ENCODE peak calls at places on chromosome 18, in four cellular contexts. H is SIG-M5; A is stimulated activated CD8-positive, alpha-beta memory T cell treated with anti-CD3 and anti-CD28 coated beads, Interleukin-7, amount 100 ng/mL, for 24 hours; O is T-helper 2 cell. F is an unnamed sample.

GRCh38 chr18:73975266-73975665 is 172.4 kb downstream of the FBXO15 start:
- DNase-seq in A (no peak), O (no peak), H (no peak), F (no peak)

GRCh38 chr18:79121746-79122474 is 52.7 kb downstream of the ATP9B start:
- DNase-seq in H (no peak), O (no peak), A (no peak), F (peak)

GRCh38 chr18:12657849-12658829 is at the start of gene SPIRE1:
- DNase-seq in A (no peak), H (no peak), O (peak), F (peak)

GRCh38 chr18:58186258-58186948 is 142.4 kb downstream of the NEDD4L start:
- DNase-seq in A (no peak), H (no peak), O (no peak), F (peak)

GRCh38 chr18:3447035-3447894 is 2.7 kb upstream of the TGIF1 start:
- DNase-seq in O (no peak), A (no peak), H (no peak), F (peak)

GRCh38 chr18:71115261-71115660 is 826.4 kb downstream of the SOCS6 start:
- DNase-seq in A (no peak), H (no peak), O (no peak), F (no peak)

GRCh38 chr18:3679254-3679653 is 229.3 kb downstream of the TGIF1 start:
- DNase-seq in A (no peak), O (no peak), H (no peak), F (no peak)

GRCh38 chr18:11996190-11996754 is 15.0 kb downstream of the IMPA2 start:
- DNase-seq in H (no peak), O (no peak), A (no peak), F (no peak)

GRCh38 chr18:11981633-11982366 is 493 bp downstream of the IMPA2 start:
- DNase-seq in A (no peak), O (no peak), H (no peak), F (peak)

GRCh38 chr18:74515620-74516231 is 18.6 kb upstream of the CNDP1 start:
- DNase-seq in O (no peak), A (no peak), H (no peak), F (no peak)

GRCh38 chr18:76461692-76462325 is 33.2 kb downstream of the ZNF516 start:
- DNase-seq in O (no peak), H (no peak), A (no peak), F (no peak)

GRCh38 chr18:55587341-55588000 is 521 bp downstream of the TCF4 start:
- DNase-seq in O (no peak), H (no peak), A (no peak), F (peak)

GRCh38 chr18:7317804-7318231 is 86.9 kb downstream of the LRRC30 start:
- DNase-seq in H (no peak), A (no peak), O (no peak), F (no peak)

GRCh38 chr18:32439802-32440201 is 30.9 kb downstream of the GAREM1 start:
- DNase-seq in A (no peak), O (no peak), H (no peak), F (no peak)

GRCh38 chr18:46053368-46054095 is 18.5 kb downstream of the PSTPIP2 start:
- DNase-seq in H (no peak), O (no peak), A (no peak), F (no peak)

GRCh38 chr18:3458952-3459853 is 9.2 kb downstream of the TGIF1 start:
- DNase-seq in H (no peak), A (no peak), O (no peak), F (peak)

GRCh38 chr18:77376043-77376732 is 126.5 kb downstream of the GALR1 start:
- DNase-seq in O (no peak), H (no peak), A (no peak), F (no peak)

GRCh38 chr18:58223717-58224424 is 179.8 kb downstream of the NEDD4L start:
- DNase-seq in A (no peak), H (no peak), O (no peak), F (peak)

GRCh38 chr18:41690332-41691110 is 264.5 kb upstream of the PIK3C3 start:
- DNase-seq in A (no peak), O (no peak), H (no peak), F (peak)

GRCh38 chr18:45954070-45954712 is 12.9 kb downstream of the EPG5 start:
- DNase-seq in O (no peak), A (no peak), H (no peak), F (peak)

GRCh38 chr18:9619990-9620389 is 5.6 kb upstream of the PPP4R1 start:
- DNase-seq in O (no peak), A (no peak), H (no peak), F (peak)

GRCh38 chr18:13464432-13465125 is 246.0 kb downstream of the LDLRAD4 start:
- DNase-seq in O (peak), A (peak), H (peak), F (no peak)

GRCh38 chr18:34196231-34196630 is 28.5 kb downstream of the NOL4 start:
- DNase-seq in H (no peak), O (no peak), A (no peak), F (no peak)

GRCh38 chr18:74951165-74951760 is 257.7 kb downstream of the PTGR3 start:
- DNase-seq in H (no peak), O (no peak), A (no peak), F (peak)

GRCh38 chr18:31246460-31246859 is 71.5 kb upstream of the DSG1 start:
- DNase-seq in H (no peak), A (no peak), O (no peak), F (no peak)

GRCh38 chr18:26943906-26944305 is 78.4 kb upstream of the AQP4 start:
- DNase-seq in H (no peak), A (no peak), O (no peak), F (no peak)

F was measured in cardiac fibroblast.